ENCODE peak calls at places on chromosomes 16 and 17, in seven cellular contexts. T is HepG2; E is left lung; W is lower lobe of right lung; U is pancreas; L is activated CD8-positive, alpha-beta memory T cell treated with anti-CD3 and anti-CD28 coated beads, Interleukin-2, amount 10 ng/mL, durations not matched to agents 7 days and 5 days; Z is stimulated activated naive CD8-positive, alpha-beta T cell treated with anti-CD3 and anti-CD28 coated beads, Interleukin-15, Interleukin-2, amounts not matched to agents 100 U/mL and 50 U/mL, for 24 hours. C is an unnamed sample.

GRCh38 chr17:21275579-21276339 is 8.8 kb upstream of the MAP2K3 start:
- ATAC-seq in E (peak; percentile 97), W (peak; percentile 98), L (peak; percentile 93), Z (peak; percentile 92), U (peak; percentile 98), T (peak; percentile 87), C (peak; percentile 96)

GRCh38 chr17:80455328-80455710 is 21.1 kb downstream of the NPTX1 start:
- ATAC-seq in W (peak; percentile 75), L (peak; percentile 18), Z (peak; percentile 17), E (peak; percentile 62), T (peak; percentile 71), U (peak; percentile 56), C (no peak)

GRCh38 chr17:38538906-38539305 is 66.8 kb downstream of the SRCIN1 start:
- ATAC-seq in T (no peak), Z (no peak), L (no peak), W (no peak), U (peak; percentile 78), E (no peak), C (no peak)

GRCh38 chr16:29765167-29766032 is 12.7 kb upstream of the ZG16 start:
- ATAC-seq in L (no peak), T (peak; percentile 93), W (peak; percentile 91), Z (no peak), E (peak; percentile 88), U (peak; percentile 95), C (no peak)

GRCh38 chr17:77269696-77270681 is 129.2 kb downstream of the SEC14L1 start:
- ATAC-seq in U (no peak), E (no peak), W (no peak), Z (no peak), L (no peak), T (peak; percentile 18), C (no peak)

GRCh38 chr16:89467382-89467781 is 23.0 kb downstream of the ANKRD11 start:
- ATAC-seq in T (no peak), W (no peak), Z (no peak), U (no peak), L (peak; percentile 20), E (no peak), C (no peak)

GRCh38 chr17:57099165-57099564 is 14.1 kb downstream of the AKAP1 start:
- ATAC-seq in W (no peak), T (no peak), E (peak; percentile 9), Z (no peak), U (peak; percentile 34), L (no peak), C (peak; percentile 86)

GRCh38 chr17:62723842-62724241 is 84.3 kb downstream of the MARCHF10 start:
- ATAC-seq in E (no peak), W (no peak), U (no peak), Z (no peak), L (no peak), T (no peak), C (no peak)

GRCh38 chr17:77435272-77436057 is 294.7 kb downstream of the SEC14L1 start:
- ATAC-seq in E (no peak), T (no peak), Z (peak; percentile 51), W (no peak), L (peak; percentile 11), U (no peak), C (no peak)

GRCh38 chr17:82356845-82357355 is 2.1 kb upstream of the TEX19 start:
- ATAC-seq in U (peak; percentile 64), Z (no peak), E (peak; percentile 66), T (peak; percentile 63), L (no peak), W (peak; percentile 86), C (no peak)

GRCh38 chr16:12532871-12533610 is 270.6 kb downstream of the CPPED1 start:
- ATAC-seq in U (no peak), E (no peak), T (no peak), L (peak; percentile 7), W (no peak), Z (peak; percentile 44), C (no peak)

GRCh38 chr16:57185446-57185944 is 344 bp downstream of the PSME3IP1 start:
- ATAC-seq in T (peak; percentile 40), Z (peak; percentile 16), U (peak; percentile 35), W (peak; percentile 51), E (peak; percentile 26), L (peak; percentile 27), C (peak; percentile 58)